ENCODE peak calls at places on chromosomes 16 and 17, in nine cellular contexts. W, T, Q, D, S, N, O, L and A are unnamed samples. For H3K27me3, the result is how much of the 10 kb centered on the place peaks cover.

GRCh38 chr17:16940116-16940881 is 31.6 kb downstream of the TNFRSF13B start:
- DNase-seq in W (no peak), T (peak), Q (no peak), D (no peak), S (no peak), N (no peak), O (no peak), L (peak), A (peak)

GRCh38 chr17:40557531-40558299 is 7.6 kb downstream of the CCR7 start:
- DNase-seq in W (no peak), T (peak), Q (no peak), D (no peak), S (no peak), N (peak), O (no peak), L (peak), A (no peak)

GRCh38 chr16:54986404-54986803 is 55.7 kb downstream of the IRX5 start:
- DNase-seq in W (no peak), T (no peak), Q (no peak), D (no peak), S (no peak), N (no peak), O (no peak), L (no peak), A (no peak)

GRCh38 chr17:46148247-46148646 is 45.0 kb downstream of the KANSL1 start:
- DNase-seq in W (no peak), T (no peak), Q (no peak), D (no peak), S (no peak), N (no peak), O (no peak), L (no peak), A (no peak)

GRCh38 chr16:20806168-20807050 is at the start of the genes ERI2 and REXO5:
- DNase-seq in W (peak), T (peak), Q (peak), D (peak), S (peak), N (peak), O (peak), L (peak), A (peak)

GRCh38 chr17:8120520-8121443 is 2.5 kb upstream of the ALOXE3 start:
- DNase-seq in W (no peak), T (peak), Q (no peak), D (peak), S (peak), N (peak), O (peak), L (peak), A (no peak)

GRCh38 chr16:73170587-73170986 is 122.7 kb upstream of the ZFHX3 start:
- DNase-seq in W (no peak), T (no peak), Q (no peak), D (no peak), S (no peak), N (no peak), O (no peak), L (no peak), A (no peak)

GRCh38 chr17:36937961-36938565 is 788 bp downstream of the LHX1 start:
- DNase-seq in W (no peak), T (no peak), Q (no peak), D (no peak), S (no peak), N (peak), O (no peak), L (no peak), A (no peak)

GRCh38 chr17:63842540-63843386 is at the start of gene SMARCD2:
- DNase-seq in W (peak), T (peak), Q (peak), D (peak), S (peak), N (peak), O (peak), L (peak), A (peak)

GRCh38 chr16:79687249-79687768 is 86.8 kb upstream of the MAF start:
- DNase-seq in W (no peak), T (no peak), Q (no peak), D (no peak), S (no peak), N (no peak), O (no peak), L (no peak), A (no peak)

GRCh38 chr16:65121870-65122723 is at the start of gene CDH11:
- DNase-seq in W (no peak), T (peak), Q (no peak), D (no peak), S (peak), N (peak), O (peak), L (peak), A (peak)

GRCh38 chr17:37725021-37725585 is 19.8 kb downstream of the HNF1B start:
- DNase-seq in W (no peak), T (no peak), Q (no peak), D (no peak), S (no peak), N (no peak), O (no peak), L (no peak), A (no peak)

GRCh38 chr16:4601317-4602186 is 13.1 kb downstream of the UBALD1 start:
- DNase-seq in W (no peak), T (no peak), Q (no peak), D (no peak), S (no peak), N (peak), O (peak), L (no peak), A (peak)

GRCh38 chr16:14013571-14014283 is 57.4 kb upstream of the MRTFB start:
- DNase-seq in W (peak), T (no peak), Q (no peak), D (no peak), S (no peak), N (peak), O (peak), L (no peak), A (no peak)

GRCh38 chr17:62825182-62825581 is 17.1 kb upstream of the MARCHF10 start:
- DNase-seq in W (no peak), T (no peak), Q (no peak), D (no peak), S (no peak), N (no peak), O (no peak), L (no peak), A (no peak)

GRCh38 chr16:4870138-4870671 is 22.9 kb downstream of the UBN1 start:
- DNase-seq in W (no peak), T (no peak), Q (no peak), D (no peak), S (no peak), N (peak), O (no peak), L (peak), A (no peak)

GRCh38 chr16:47136101-47136820 is 7.5 kb downstream of the NETO2 start:
- DNase-seq in W (no peak), T (no peak), Q (no peak), D (no peak), S (no peak), N (no peak), O (no peak), L (no peak), A (no peak)

GRCh38 chr16:85573696-85574641 is 39.2 kb upstream of the GSE1 start:
- DNase-seq in W (peak), T (peak), Q (no peak), D (no peak), S (no peak), N (peak), O (no peak), L (no peak), A (peak)

GRCh38 chr17:3750926-3751325 is 27.2 kb downstream of the HASPIN start:
- DNase-seq in W (no peak), T (no peak), Q (no peak), D (peak), S (no peak), N (no peak), O (no peak), L (no peak), A (no peak)

GRCh38 chr17:58352843-58353719 is 1.1 kb upstream of the SUPT4H1 start:
- DNase-seq in W (no peak), T (no peak), Q (no peak), D (no peak), S (no peak), N (peak), O (no peak), L (peak), A (no peak)

GRCh38 chr17:65546579-65546978 is 14.9 kb downstream of the AXIN2 start:
- DNase-seq in W (no peak), T (no peak), Q (no peak), D (no peak), S (no peak), N (no peak), O (no peak), L (no peak), A (no peak)

GRCh38 chr17:58956997-58957724 is 149.5 kb downstream of the TRIM37 start:
- DNase-seq in W (no peak), T (no peak), Q (no peak), D (no peak), S (no peak), N (no peak), O (no peak), L (no peak), A (no peak)

GRCh38 chr17:38727661-38728220 is 2.4 kb upstream of the CISD3 start:
- DNase-seq in W (no peak), T (no peak), Q (no peak), D (peak), S (no peak), N (no peak), O (no peak), L (no peak), A (no peak)

GRCh38 chr16:30949655-30950515 is 1.0 kb downstream of the ORAI3 start:
- DNase-seq in W (no peak), T (peak), Q (peak), D (no peak), S (peak), N (peak), O (peak), L (peak), A (no peak)

GRCh38 chr17:55296699-55297098 is 31.9 kb downstream of the HLF start:
- DNase-seq in W (no peak), T (no peak), Q (no peak), D (no peak), S (no peak), N (no peak), O (no peak), L (no peak), A (no peak)

GRCh38 chr16:82638095-82638798 is 11.5 kb downstream of the CDH13 start:
- DNase-seq in W (no peak), T (peak), Q (no peak), D (no peak), S (no peak), N (no peak), O (no peak), L (no peak), A (no peak)

GRCh38 chr17:45398800-45399199 is 33.9 kb downstream of the ARHGAP27 start:
- DNase-seq in W (no peak), T (no peak), Q (no peak), D (no peak), S (no peak), N (no peak), O (no peak), L (no peak), A (no peak)

GRCh38 chr17:74457146-74457819 is 9.2 kb upstream of the CD300A start:
- DNase-seq in W (peak), T (peak), Q (no peak), D (peak), S (peak), N (peak), O (peak), L (peak), A (peak)

GRCh38 chr17:42097691-42098661 is at the start of gene ZNF385C:
- DNase-seq in W (no peak), T (no peak), Q (no peak), D (peak), S (no peak), N (no peak), O (no peak), L (no peak), A (no peak)

GRCh38 chr16:16007743-16008111 is 58.3 kb downstream of the ABCC1 start:
- DNase-seq in W (no peak), T (no peak), Q (no peak), D (no peak), S (no peak), N (peak), O (no peak), L (no peak), A (no peak)

GRCh38 chr16:50021509-50021908 is 3.5 kb upstream of the CNEP1R1 start:
- DNase-seq in W (no peak), T (no peak), Q (no peak), D (no peak), S (no peak), N (no peak), O (no peak), L (no peak), A (no peak)

GRCh38 chr16:2966043-2966802 is 2.1 kb downstream of the KREMEN2 start:
- DNase-seq in W (no peak), T (no peak), Q (no peak), D (no peak), S (no peak), N (no peak), O (no peak), L (no peak), A (no peak)

GRCh38 chr16:6957676-6958075 is 375.0 kb upstream of the RBFOX1 start:
- DNase-seq in W (no peak), T (no peak), Q (no peak), D (no peak), S (no peak), N (no peak), O (no peak), L (no peak), A (no peak)

GRCh38 chr17:37702605-37703004 is 42.3 kb downstream of the HNF1B start:
- DNase-seq in W (no peak), T (no peak), Q (no peak), D (no peak), S (peak), N (no peak), O (no peak), L (no peak), A (no peak)

GRCh38 chr17:43952724-43953666 is 745 bp downstream of the PYY start:
- DNase-seq in W (no peak), T (no peak), Q (no peak), D (no peak), S (no peak), N (no peak), O (no peak), L (no peak), A (no peak)

GRCh38 chr16:17474572-17474971 is 3.8 kb upstream of the XYLT1 start:
- DNase-seq in W (no peak), T (no peak), Q (no peak), D (no peak), S (no peak), N (no peak), O (no peak), L (no peak), A (no peak)

GRCh38 chr17:10048951-10049350 is 143.9 kb upstream of the RCVRN start:
- DNase-seq in W (no peak), T (no peak), Q (no peak), D (no peak), S (no peak), N (no peak), O (no peak), L (no peak), A (peak)

GRCh38 chr16:353404-354285 is 1.1 kb upstream of the AXIN1 start:
- DNase-seq in W (no peak), T (no peak), Q (no peak), D (no peak), S (no peak), N (no peak), O (no peak), L (peak), A (no peak)

GRCh38 chr17:6514371-6514770 is 42.0 kb downstream of the PITPNM3 start:
- DNase-seq in W (no peak), T (no peak), Q (no peak), D (no peak), S (no peak), N (no peak), O (no peak), L (no peak), A (no peak)
- H3K4me3 ChIP-seq in W (no peak), T (no peak), Q (no peak), D (no peak), S (no peak), N (no peak), O (no peak), L (no peak), A (no peak)

DNA sequence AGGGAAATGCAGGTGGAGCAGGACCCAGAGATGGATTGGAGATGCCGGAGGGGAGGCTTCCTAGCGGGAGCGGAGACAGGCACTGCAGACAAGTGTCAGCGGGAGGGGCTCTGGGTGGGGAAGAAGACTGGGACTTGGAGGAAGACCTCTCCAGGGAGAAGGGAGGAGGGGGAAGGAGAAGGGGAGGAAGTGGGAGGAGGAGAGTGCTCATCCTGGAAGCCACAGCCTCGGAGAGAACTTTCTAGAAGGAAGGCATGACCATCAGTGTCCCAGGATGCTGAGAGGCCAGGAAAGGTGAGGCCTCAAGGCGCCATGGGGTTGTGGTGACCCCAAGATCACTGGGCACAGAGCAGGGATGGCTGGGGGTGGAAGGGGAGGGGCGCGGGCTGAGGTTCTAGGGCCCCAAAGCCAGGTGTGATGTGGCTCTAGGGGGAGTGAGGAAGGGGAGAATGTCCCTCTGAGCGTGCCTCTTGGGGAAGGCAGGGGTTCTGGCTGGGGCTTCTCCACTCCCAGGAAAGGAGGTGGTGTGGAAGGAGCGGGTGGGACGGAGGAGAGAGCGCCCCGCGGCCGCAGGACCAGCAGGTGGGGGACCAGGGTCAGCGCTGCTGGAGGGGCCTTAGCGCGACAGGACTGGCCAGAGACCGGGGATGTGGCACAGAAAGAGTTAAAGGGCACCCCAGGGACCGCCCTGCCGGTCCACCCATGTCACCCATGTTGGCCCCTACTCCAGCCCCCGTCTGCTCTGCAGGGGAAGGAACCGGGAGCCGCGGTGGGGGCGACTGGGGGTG is 900 bp upstream of the GCGR start:
- DNase-seq in W (no peak), T (no peak), Q (no peak), D (no peak), S (no peak), N (no peak), O (no peak), L (no peak), A (no peak)
- H3K27me3 ChIP-seq in W (under half), T (half or more), Q (under half), D (under half), S (half or more), N (half or more), O (under half), L (half or more), A (under half)

GRCh38 chr17:19316756-19317358 is 45.7 kb downstream of the B9D1 start:
- DNase-seq in W (no peak), T (no peak), Q (no peak), D (no peak), S (no peak), N (no peak), O (no peak), L (no peak), A (no peak)

GRCh38 chr17:19319771-19320505 is 42.6 kb downstream of the B9D1 start:
- DNase-seq in W (no peak), T (no peak), Q (no peak), D (no peak), S (no peak), N (no peak), O (no peak), L (peak), A (peak)

GRCh38 chr17:19318611-19319010 is 43.9 kb downstream of the B9D1 start:
- DNase-seq in W (no peak), T (no peak), Q (no peak), D (no peak), S (no peak), N (no peak), O (no peak), L (peak), A (peak)

GRCh38 chr17:19315104-19315503 is 47.4 kb downstream of the B9D1 start:
- DNase-seq in W (no peak), T (no peak), Q (no peak), D (no peak), S (no peak), N (no peak), O (no peak), L (peak), A (no peak)

GRCh38 chr17:19317359-19318095 is 45.0 kb downstream of the B9D1 start:
- DNase-seq in W (no peak), T (peak), Q (no peak), D (no peak), S (peak), N (peak), O (peak), L (peak), A (peak)
- H3K27ac ChIP-seq in W (no peak), T (no peak), Q (peak), D (no peak), S (no peak), N (peak), O (peak), L (no peak), A (peak)

GRCh38 chr16:29820271-29820701 is at the start of gene MVP:
- DNase-seq in W (no peak), T (peak), Q (no peak), D (no peak), S (peak), N (peak), O (peak), L (peak), A (no peak)
- H3K4me3 ChIP-seq in W (peak), T (peak), Q (peak), D (peak), S (peak), N (peak), O (peak), L (peak), A (peak)

DNA sequence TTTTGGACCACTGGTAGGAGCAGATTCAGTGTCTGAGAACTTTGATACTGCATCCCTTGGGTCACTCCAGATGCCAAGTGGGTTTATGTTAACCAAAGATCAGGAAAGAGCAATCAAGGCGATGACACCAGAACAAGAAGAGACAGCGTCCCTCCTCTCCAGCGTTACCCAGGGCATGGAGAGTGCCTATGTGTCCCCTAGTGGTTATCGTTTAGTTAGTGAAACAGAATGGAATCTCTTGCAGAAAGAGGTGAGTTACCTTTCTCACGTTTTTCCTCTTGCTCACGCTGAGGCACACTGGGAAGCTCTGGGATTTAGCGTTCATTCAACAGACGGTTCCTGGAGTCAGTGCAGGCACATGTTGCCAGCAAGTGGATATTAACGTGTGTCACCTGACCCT is 58.0 kb downstream of the NUP88 start:
- DNase-seq in W (no peak), T (no peak), Q (no peak), D (no peak), S (no peak), N (no peak), O (no peak), L (no peak), A (no peak)
- H3K27me3 ChIP-seq in W (under half), T (under half), Q (under half), D (under half), S (under half), N (under half), O (under half), L (under half), A (under half)